ENCODE peak calls at places on chromosomes 13 and 19, in four cellular contexts. X is psoas muscle; L is activated gamma-delta T cell treated with anti-CD3 and anti-CD28 coated beads, Interleukin-2, amount 50 U/mL, for 16 hours; G is B cell. K is an unnamed sample.

GRCh38 chr19:48400018-48400742 is 6.7 kb downstream of the GRIN2D start:
- DNase-seq in X (peak; percentile 52), G (no peak), L (peak; percentile 18), K (peak; percentile 48)

GRCh38 chr13:47066261-47066660 is 169.4 kb upstream of the HTR2A start:
- DNase-seq in X (no peak), G (no peak), L (no peak), K (no peak)

GRCh38 chr13:25945596-25945995 is 106.2 kb downstream of the SHISA2 start:
- DNase-seq in L (no peak), G (no peak), X (no peak), K (no peak)

GRCh38 chr19:41367848-41368301 is 3.9 kb upstream of the B9D2 start:
- DNase-seq in L (no peak), X (no peak), G (no peak), K (no peak)

GRCh38 chr13:114230117-114230516 is 4.6 kb upstream of the CDC16 start:
- DNase-seq in L (no peak), G (no peak), X (no peak), K (no peak)

GRCh38 chr13:73754727-73755292 is 379.4 kb downstream of the KLF12 start:
- DNase-seq in G (peak; percentile 22), L (peak; percentile 13), X (no peak), K (peak; percentile 30)

GRCh38 chr19:4173479-4174211 is 8.7 kb downstream of the SIRT6 start:
- DNase-seq in L (no peak), X (no peak), G (no peak), K (no peak)

GRCh38 chr13:21203132-21203531 is 26.7 kb downstream of the MRPL57 start:
- DNase-seq in L (no peak), G (no peak), X (no peak), K (no peak)

GRCh38 chr13:107713314-107713713 is 502.0 kb downstream of the LIG4 start:
- DNase-seq in X (no peak), G (no peak), L (no peak), K (no peak)

GRCh38 chr19:29239220-29239776 is 26.3 kb upstream of the UQCRFS1 start:
- DNase-seq in L (no peak), G (no peak), X (no peak), K (no peak)

GRCh38 chr19:53357821-53358581 is 7.5 kb upstream of the ZNF525 start:
- DNase-seq in G (peak; percentile 17), L (no peak), X (no peak), K (no peak)

K was measured in nephron progenitor cell.